ENCODE peak calls at places on chromosome 9, in five cellular contexts. O is neuronal stem cell, D is tibial artery, R is A549, F is breast epithelium. L is an unnamed sample. For H3K9me3, the result is how much of the 10 kb centered on the place peaks cover.

GRCh38 chr9:113919422-113919821 is 43.3 kb downstream of the ZNF618 start:
- DNase-seq in O (no peak), D (no peak), R (no peak), F (no peak), L (no peak)

GRCh38 chr9:114184071-114184470 is 28.7 kb downstream of the COL27A1 start:
- DNase-seq in O (no peak), D (no peak), R (no peak), F (no peak), L (no peak)

GRCh38 chr9:15512889-15513288 is 2.1 kb upstream of the PSIP1 start:
- DNase-seq in O (no peak), D (no peak), R (no peak), F (no peak), L (no peak)

GRCh38 chr9:113794721-113795120 is 81.4 kb upstream of the ZNF618 start:
- DNase-seq in O (no peak), D (no peak), R (no peak), F (no peak), L (no peak)

GRCh38 chr9:5587024-5587423 is 41.9 kb upstream of the RIC1 start:
- DNase-seq in O (no peak), D (no peak), R (no peak), F (no peak), L (no peak)

GRCh38 chr9:107624216-107624948 is 134.8 kb upstream of the KLF4 start:
- DNase-seq in O (no peak), D (no peak), R (peak), F (no peak), L (no peak)

GRCh38 chr9:127340721-127341120 is 56.2 kb upstream of the SLC2A8 start:
- DNase-seq in O (no peak), D (no peak), R (no peak), F (no peak), L (no peak)

GRCh38 chr9:89922099-89922498 is 317.3 kb downstream of the GADD45G start:
- DNase-seq in O (no peak), D (no peak), R (no peak), F (no peak), L (no peak)

GRCh38 chr9:92164975-92165374 is 49.8 kb upstream of the SPTLC1 start:
- DNase-seq in O (no peak), D (no peak), R (no peak), F (no peak), L (no peak)

GRCh38 chr9:109812818-109813281 is 32.9 kb downstream of the PALM2AKAP2 start:
- DNase-seq in O (no peak), D (no peak), R (no peak), F (no peak), L (no peak)

GRCh38 chr9:3922846-3923245 is 377.0 kb downstream of the GLIS3 start:
- DNase-seq in O (no peak), D (no peak), R (no peak), F (no peak), L (no peak)

GRCh38 chr9:136013116-136013515 is 51.9 kb upstream of the UBAC1 start:
- DNase-seq in O (no peak), D (peak), R (no peak), F (no peak), L (no peak)

GRCh38 chr9:105835721-105836120 is 141.4 kb downstream of the TMEM38B start:
- DNase-seq in O (no peak), D (no peak), R (no peak), F (no peak), L (no peak)

GRCh38 chr9:69044226-69045219 is 9.0 kb downstream of the FXN start:
- DNase-seq in O (no peak), D (peak), R (no peak), F (no peak), L (no peak)

GRCh38 chr9:38205279-38205678 is 136.3 kb upstream of the SHB start:
- DNase-seq in O (no peak), D (no peak), R (no peak), F (no peak), L (no peak)

GRCh38 chr9:105415344-105415980 is 32.4 kb upstream of the FSD1L start:
- DNase-seq in O (peak), D (no peak), R (peak), F (peak), L (peak)

GRCh38 chr9:77598510-77598909 is 49.6 kb downstream of the GNA14 start:
- DNase-seq in O (no peak), D (no peak), R (no peak), F (no peak), L (no peak)

GRCh38 chr9:125484632-125485282 is 222.3 kb downstream of the MAPKAP1 start:
- DNase-seq in O (no peak), D (no peak), R (no peak), F (no peak), L (no peak)

GRCh38 chr9:12775373-12775962 is 648 bp downstream of the LURAP1L start:
- DNase-seq in O (peak), D (no peak), R (no peak), F (no peak), L (no peak)

GRCh38 chr9:94918038-94918753 is 191.7 kb downstream of the AOPEP start:
- DNase-seq in O (no peak), D (no peak), R (peak), F (no peak), L (no peak)

GRCh38 chr9:23825143-23825531 is 903 bp downstream of the ELAVL2 start:
- DNase-seq in O (no peak), D (no peak), R (no peak), F (no peak), L (no peak)

GRCh38 chr9:38024036-38024681 is 44.9 kb downstream of the SHB start:
- DNase-seq in O (no peak), D (peak), R (peak), F (peak), L (no peak)

GRCh38 chr9:5719546-5719945 is 90.6 kb downstream of the RIC1 start:
- DNase-seq in O (no peak), D (no peak), R (peak), F (no peak), L (no peak)

GRCh38 chr9:99634185-99634584 is 187.5 kb upstream of the NR4A3 start:
- DNase-seq in O (no peak), D (no peak), R (no peak), F (no peak), L (no peak)

GRCh38 chr9:2645569-2645968 is 24.0 kb downstream of the VLDLR start:
- DNase-seq in O (no peak), D (no peak), R (no peak), F (no peak), L (no peak)

GRCh38 chr9:20940447-20941176 is 90.8 kb downstream of the HACD4 start:
- DNase-seq in O (no peak), D (no peak), R (no peak), F (no peak), L (no peak)

GRCh38 chr9:969310-969692 is 7.2 kb upstream of the DMRT3 start:
- DNase-seq in O (no peak), D (no peak), R (no peak), F (no peak), L (no peak)

GRCh38 chr9:126581893-126582292 is 31.8 kb upstream of the LMX1B start:
- DNase-seq in O (no peak), D (no peak), R (no peak), F (no peak), L (no peak)

GRCh38 chr9:131627326-131627845 is 82.1 kb downstream of the PRRT1B start:
- DNase-seq in O (no peak), D (no peak), R (no peak), F (no peak), L (no peak)

GRCh38 chr9:130549093-130549735 is 30.2 kb upstream of the FUBP3 start:
- DNase-seq in O (no peak), D (no peak), R (peak), F (no peak), L (no peak)

GRCh38 chr9:126043691-126044090 is 282.9 kb upstream of the MVB12B start:
- DNase-seq in O (no peak), D (no peak), R (no peak), F (no peak), L (no peak)

GRCh38 chr9:105912868-105913516 is 218.7 kb downstream of the TMEM38B start:
- DNase-seq in O (no peak), D (no peak), R (peak), F (no peak), L (no peak)

GRCh38 chr9:74940600-74940999 is 12.1 kb downstream of the C9orf40 start:
- DNase-seq in O (no peak), D (no peak), R (no peak), F (no peak), L (no peak)

GRCh38 chr9:71552480-71552879 is 215.8 kb downstream of the CEMIP2 start:
- DNase-seq in O (no peak), D (no peak), R (no peak), F (no peak), L (no peak)

GRCh38 chr9:96219615-96220257 is 82.2 kb downstream of the HSD17B3 start:
- DNase-seq in O (no peak), D (peak), R (no peak), F (no peak), L (no peak)

GRCh38 chr9:125694478-125694877 is 12.5 kb downstream of the MAPKAP1 start:
- DNase-seq in O (peak), D (no peak), R (no peak), F (no peak), L (no peak)

GRCh38 chr9:69420611-69421270 is 95.7 kb downstream of the ENTREP1 start:
- DNase-seq in O (no peak), D (no peak), R (no peak), F (no peak), L (no peak)

GRCh38 chr9:99906403-99907207 is at the start of gene STX17:
- DNase-seq in O (peak), D (peak), R (peak), F (peak), L (peak)

GRCh38 chr9:111548623-111549022 is 23.6 kb downstream of the ZNF483 start:
- DNase-seq in O (no peak), D (no peak), R (no peak), F (no peak), L (no peak)
- H3K9me3 ChIP-seq in O (half or more), D (under half), R (half or more), F (half or more), L (under half)

GRCh38 chr9:19812194-19812593 is 23.4 kb upstream of the SLC24A2 start:
- DNase-seq in O (no peak), D (no peak), R (no peak), F (no peak), L (no peak)

GRCh38 chr9:19816769-19817168 is 27.9 kb upstream of the SLC24A2 start:
- DNase-seq in O (no peak), D (no peak), R (no peak), F (no peak), L (no peak)
- H3K9me3 ChIP-seq in O (under half), D (under half), R (under half), F (under half), L (under half)

GRCh38 chr9:137148242-137148641 is 9.3 kb downstream of the GRIN1 start:
- DNase-seq in O (no peak), D (no peak), R (no peak), F (no peak), L (no peak)

GRCh38 chr9:137147091-137147792 is 8.3 kb downstream of the GRIN1 start:
- DNase-seq in O (no peak), D (no peak), R (no peak), F (no peak), L (no peak)

GRCh38 chr9:137148661-137149060 is 9.7 kb downstream of the GRIN1 start:
- DNase-seq in O (no peak), D (no peak), R (no peak), F (no peak), L (no peak)

GRCh38 chr9:137146527-137146918 is 7.6 kb downstream of the GRIN1 start:
- DNase-seq in O (no peak), D (no peak), R (no peak), F (no peak), L (no peak)

GRCh38 chr9:137147793-137148160 is 8.8 kb downstream of the GRIN1 start:
- DNase-seq in O (no peak), D (no peak), R (no peak), F (no peak), L (no peak)
- H3K9me3 ChIP-seq in O (under half), D (under half), R (under half), F (under half), L (under half)

GRCh38 chr9:112535364-112535763 is 48.7 kb downstream of the KIAA1958 start:
- DNase-seq in O (no peak), D (no peak), R (no peak), F (no peak), L (no peak)

GRCh38 chr9:112535811-112536210 is 49.2 kb downstream of the KIAA1958 start:
- DNase-seq in O (no peak), D (no peak), R (no peak), F (no peak), L (no peak)

GRCh38 chr9:112532427-112532826 is 45.8 kb downstream of the KIAA1958 start:
- DNase-seq in O (no peak), D (peak), R (no peak), F (no peak), L (no peak)

GRCh38 chr9:112531666-112532282 is 45.1 kb downstream of the KIAA1958 start:
- DNase-seq in O (no peak), D (no peak), R (no peak), F (no peak), L (no peak)

GRCh38 chr9:112533660-112534059 is 47.0 kb downstream of the KIAA1958 start:
- DNase-seq in O (no peak), D (no peak), R (no peak), F (no peak), L (no peak)
- H3K9me3 ChIP-seq in O (under half), D (under half), R (under half), F (under half), L (under half)

GRCh38 chr9:129093602-129094386 is 12.9 kb downstream of the DOLPP1 start:
- DNase-seq in O (no peak), D (no peak), R (no peak), F (no peak), L (no peak)
- H3K9me3 ChIP-seq in O (under half), D (under half), R (under half), F (under half), L (under half)

GRCh38 chr9:122572456-122572855 is 10.7 kb downstream of the OR1L8 start:
- DNase-seq in O (no peak), D (no peak), R (no peak), F (no peak), L (no peak)
- H3K9me3 ChIP-seq in O (under half), D (under half), R (under half), F (under half), L (under half)

GRCh38 chr9:10674586-10674985 is 61.8 kb upstream of the PTPRD start:
- DNase-seq in O (no peak), D (no peak), R (no peak), F (no peak), L (no peak)

GRCh38 chr9:10678790-10679189 is 66.0 kb upstream of the PTPRD start:
- DNase-seq in O (no peak), D (no peak), R (no peak), F (no peak), L (no peak)

GRCh38 chr9:10678010-10678409 is 65.2 kb upstream of the PTPRD start:
- DNase-seq in O (no peak), D (no peak), R (no peak), F (no peak), L (no peak)
- H3K9me3 ChIP-seq in O (under half), D (under half), R (under half), F (under half), L (under half)

DNA sequence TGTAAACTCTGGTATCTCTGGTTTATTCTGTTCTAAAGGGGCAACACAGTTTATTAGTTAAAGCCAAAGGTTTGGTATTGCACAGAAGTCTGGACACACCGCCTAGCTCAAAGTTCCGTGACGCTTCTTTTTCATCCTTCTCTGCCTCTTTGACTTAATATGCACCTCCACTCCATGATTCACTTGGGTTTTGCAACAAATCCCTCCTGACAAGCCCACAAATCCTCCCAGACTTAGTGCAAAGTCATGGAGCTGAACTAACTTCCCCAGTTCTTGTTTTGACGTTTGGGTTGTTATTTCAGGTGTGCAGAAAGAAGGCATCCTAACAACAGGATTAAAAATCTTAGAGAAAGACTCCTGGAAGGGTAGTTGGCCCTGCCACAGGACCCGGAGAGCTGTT is 441.6 kb upstream of the DMAC1 start:
- DNase-seq in O (no peak), D (no peak), R (no peak), F (no peak), L (no peak)
- H3K9me3 ChIP-seq in O (under half), D (under half), R (under half), F (under half), L (under half)

GRCh38 chr9:103361906-103362305 is 366.8 kb downstream of the CYLC2 start:
- DNase-seq in O (no peak), D (no peak), R (no peak), F (no peak), L (no peak)

DNA sequence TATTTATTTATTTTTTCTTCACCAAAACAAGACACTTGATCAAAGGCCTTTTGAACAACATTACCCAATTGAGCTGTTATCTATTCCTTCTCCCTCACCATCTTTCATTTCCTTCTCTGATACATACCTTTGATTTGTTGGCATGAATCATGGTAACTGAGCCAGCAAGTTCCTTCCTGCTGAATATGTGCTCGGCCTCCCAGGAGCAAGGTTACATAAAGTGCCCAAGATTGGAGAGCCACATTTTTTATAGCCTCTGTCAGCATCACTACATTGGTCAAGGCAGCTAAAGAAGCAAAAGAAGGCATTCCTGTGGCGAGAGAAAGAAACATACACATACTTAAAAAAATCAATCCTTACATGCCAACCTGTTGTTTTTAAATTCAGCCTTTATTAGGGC is 369.6 kb downstream of the CYLC2 start:
- DNase-seq in O (no peak), D (no peak), R (peak), F (no peak), L (no peak)
- H3K9me3 ChIP-seq in O (under half), D (under half), R (under half), F (under half), L (under half)

DNA sequence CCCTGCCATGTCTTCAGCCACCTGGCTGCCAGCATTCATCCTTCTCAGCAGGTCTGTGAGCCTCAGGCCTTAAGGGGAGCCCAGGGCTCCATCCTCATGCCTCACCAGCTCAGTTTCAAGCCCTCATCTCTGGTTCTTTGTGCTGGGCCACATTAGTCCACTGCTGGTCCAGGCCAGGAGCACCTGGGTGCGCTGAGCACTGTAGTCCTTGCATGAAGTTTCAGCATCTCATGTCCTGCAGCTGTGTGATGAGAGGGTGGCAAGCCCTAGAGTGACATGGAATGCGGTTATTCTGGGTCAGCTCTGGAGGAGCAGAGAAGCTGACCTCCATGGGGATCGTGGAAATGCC is 42.7 kb downstream of the COL5A1 start:
- DNase-seq in O (no peak), D (no peak), R (no peak), F (no peak), L (no peak)
- H3K9me3 ChIP-seq in O (under half), D (under half), R (under half), F (under half), L (under half)